ENCODE peak calls at places on chromosome 3, in ten cellular contexts. W, O, N, Y, J, X, T, S, V and G are unnamed samples.
A peak's percentile ranks its signal among the peaks of the same experiment; 100 is the strongest.

GRCh38 chr3:175606650-175607318 is 747.6 kb downstream of the NAALADL2 start:
- DNase-seq in W (no peak), O (no peak), N (no peak), Y (peak; percentile 20), J (peak; percentile 2), X (no peak), T (no peak), S (peak; percentile 14), V (no peak), G (no peak)

GRCh38 chr3:18054625-18055024 is 312.2 kb upstream of the TBC1D5 start:
- DNase-seq in W (no peak), O (no peak), N (no peak), Y (no peak), J (no peak), X (no peak), T (no peak), S (no peak), V (no peak), G (no peak)

GRCh38 chr3:133479895-133480669 is 80.2 kb downstream of the BFSP2 start:
- DNase-seq in W (no peak), O (no peak), N (no peak), Y (no peak), J (no peak), X (no peak), T (no peak), S (no peak), V (no peak), G (peak; percentile 65)

GRCh38 chr3:48435774-48436476 is 4.0 kb downstream of the CCDC51 start:
- DNase-seq in W (peak; percentile 81), O (peak; percentile 88), N (peak; percentile 93), Y (peak; percentile 79), J (peak; percentile 87), X (peak; percentile 82), T (peak; percentile 91), S (peak; percentile 84), V (peak; percentile 83), G (peak; percentile 85)

GRCh38 chr3:55746808-55747413 is 259.8 kb upstream of the WNT5A start:
- DNase-seq in W (peak; percentile 22), O (peak; percentile 33), N (no peak), Y (peak; percentile 17), J (peak; percentile 40), X (no peak), T (no peak), S (peak; percentile 46), V (no peak), G (peak; percentile 5)

GRCh38 chr3:194857459-194858113 is 171.9 kb downstream of the FAM43A start:
- DNase-seq in W (no peak), O (no peak), N (no peak), Y (peak; percentile 67), J (no peak), X (no peak), T (no peak), S (no peak), V (no peak), G (no peak)

GRCh38 chr3:56919137-56919796 is 117.5 kb upstream of the ARHGEF3 start:
- DNase-seq in W (no peak), O (no peak), N (no peak), Y (no peak), J (no peak), X (no peak), T (no peak), S (no peak), V (no peak), G (no peak)

GRCh38 chr3:189580190-189580589 is 51.0 kb upstream of the TP63 start:
- DNase-seq in W (no peak), O (no peak), N (no peak), Y (no peak), J (no peak), X (no peak), T (no peak), S (no peak), V (no peak), G (no peak)

GRCh38 chr3:52249683-52250082 is 4.1 kb downstream of the PPM1M start:
- DNase-seq in W (no peak), O (no peak), N (no peak), Y (no peak), J (no peak), X (no peak), T (no peak), S (no peak), V (no peak), G (no peak)

GRCh38 chr3:156633335-156633734 is 41.1 kb upstream of the TIPARP start:
- DNase-seq in W (peak; percentile 69), O (peak; percentile 86), N (no peak), Y (peak; percentile 77), J (peak; percentile 83), X (no peak), T (no peak), S (peak; percentile 90), V (peak; percentile 80), G (no peak)

GRCh38 chr3:79598594-79598993 is 169.2 kb downstream of the ROBO1 start:
- DNase-seq in W (no peak), O (no peak), N (no peak), Y (no peak), J (peak; percentile 16), X (no peak), T (no peak), S (no peak), V (peak; percentile 8), G (no peak)

GRCh38 chr3:112084980-112085697 is 1.1 kb upstream of the C3orf52 start:
- DNase-seq in W (no peak), O (no peak), N (no peak), Y (no peak), J (no peak), X (no peak), T (peak; percentile 56), S (no peak), V (no peak), G (no peak)

GRCh38 chr3:119295816-119296484 is 1.8 kb downstream of the ARHGAP31 start:
- DNase-seq in W (peak; percentile 60), O (no peak), N (no peak), Y (no peak), J (no peak), X (no peak), T (no peak), S (peak; percentile 73), V (no peak), G (peak; percentile 79)

GRCh38 chr3:119294889-119295769 is 946 bp downstream of the ARHGAP31 start:
- DNase-seq in W (peak; percentile 64), O (peak; percentile 56), N (no peak), Y (peak; percentile 37), J (peak; percentile 35), X (peak; percentile 34), T (peak; percentile 48), S (peak; percentile 70), V (peak; percentile 43), G (peak; percentile 63)

GRCh38 chr3:119298565-119298941 is 4.4 kb downstream of the ARHGAP31 start:
- DNase-seq in W (no peak), O (no peak), N (no peak), Y (no peak), J (no peak), X (no peak), T (no peak), S (no peak), V (no peak), G (no peak)

GRCh38 chr3:119296723-119297122 is 2.5 kb downstream of the ARHGAP31 start:
- DNase-seq in W (no peak), O (no peak), N (no peak), Y (no peak), J (no peak), X (no peak), T (no peak), S (peak; percentile 20), V (no peak), G (no peak)

DNA sequence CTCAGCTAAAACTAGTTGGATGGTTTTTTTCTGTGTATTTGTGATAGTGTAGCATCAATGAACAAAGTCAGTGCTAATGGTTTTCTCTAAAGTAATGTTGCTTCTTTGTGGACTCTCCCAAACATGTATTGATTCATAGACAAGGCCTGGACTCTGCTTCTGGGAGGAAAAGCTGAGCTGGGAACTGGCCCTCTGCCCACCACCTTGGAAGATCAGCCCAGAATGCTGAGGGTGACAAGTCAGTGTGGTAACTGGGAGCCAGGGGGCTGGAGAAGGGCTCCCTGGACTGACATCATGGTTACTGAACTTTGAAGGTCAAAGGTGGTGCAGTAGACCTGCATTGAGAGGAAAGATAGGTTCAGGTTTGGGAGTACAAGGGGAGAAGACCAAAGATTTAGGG is 3.0 kb downstream of the ARHGAP31 start:
- DNase-seq in W (peak; percentile 55), O (peak; percentile 68), N (no peak), Y (peak; percentile 71), J (peak; percentile 67), X (no peak), T (no peak), S (peak; percentile 90), V (peak; percentile 17), G (no peak)
- H3K4me3 ChIP-seq in W (no peak overlapping the region), O (peak overlapping the region; percentile 87), N (peak overlapping the region; percentile 75), Y (no peak overlapping the region), J (no peak overlapping the region), X (no peak overlapping the region), T (no peak overlapping the region), S (peak overlapping the region; percentile 93), V (no peak overlapping the region), G (no peak overlapping the region)

GRCh38 chr3:125212096-125212508 is 446 bp downstream of the SLC12A8 start:
- DNase-seq in W (no peak), O (no peak), N (no peak), Y (no peak), J (no peak), X (no peak), T (no peak), S (no peak), V (no peak), G (no peak)
- H3K4me3 ChIP-seq in W (peak overlapping the region; percentile 43), O (peak overlapping the region; percentile 57), N (peak overlapping the region; percentile 63), Y (peak overlapping the region; percentile 13), J (peak overlapping the region; percentile 47), X (peak overlapping the region; percentile 38), T (peak overlapping the region; percentile 36), S (peak overlapping the region; percentile 55), V (peak overlapping the region; percentile 32), G (no peak overlapping the region)

DNA sequence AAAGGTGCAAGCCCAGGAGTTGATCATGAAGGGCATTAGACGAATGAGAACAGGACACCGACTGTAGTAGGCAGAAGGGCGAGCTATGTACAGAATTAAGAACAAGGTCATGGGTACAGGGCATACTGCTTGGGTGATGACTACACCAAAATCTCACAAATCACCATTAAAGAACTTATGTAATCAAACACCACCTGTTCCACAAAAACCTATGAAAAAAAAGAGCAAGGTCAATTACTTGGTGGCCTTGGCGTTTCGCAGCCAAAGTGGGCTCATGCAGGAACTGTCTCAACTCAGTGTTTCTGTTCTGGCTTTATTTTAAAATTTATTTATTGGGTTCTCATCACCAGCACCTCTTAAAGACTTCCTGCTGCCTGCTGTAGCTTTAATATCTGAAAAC is 2.1 kb downstream of the KAT2B start:
- DNase-seq in W (no peak), O (no peak), N (no peak), Y (no peak), J (no peak), X (no peak), T (no peak), S (no peak), V (no peak), G (no peak)
- H3K4me3 ChIP-seq in W (no peak overlapping the region), O (no peak overlapping the region), N (peak overlapping the region; percentile 92), Y (no peak overlapping the region), J (no peak overlapping the region), X (no peak overlapping the region), T (no peak overlapping the region), S (no peak overlapping the region), V (no peak overlapping the region), G (no peak overlapping the region)

DNA sequence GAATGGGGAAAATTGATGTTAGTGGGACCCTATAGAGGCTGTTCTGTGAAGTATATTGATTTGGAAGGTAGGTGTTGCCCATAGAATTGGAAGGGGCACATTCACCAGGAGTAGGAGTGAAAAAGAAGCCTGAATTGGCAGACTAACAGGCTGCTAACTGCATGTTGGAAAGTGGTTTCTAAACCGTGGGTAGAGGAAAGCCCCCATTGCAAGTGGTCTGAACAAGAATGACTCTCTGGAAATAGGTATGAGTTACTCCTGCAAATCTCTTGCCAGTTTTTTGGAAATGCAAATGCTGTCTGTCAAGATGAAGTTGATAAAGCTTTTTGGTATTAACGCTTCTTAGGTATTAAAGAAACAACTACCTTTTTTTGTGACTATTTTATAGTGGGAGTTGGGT is 3.5 kb downstream of the UBE2E1 start:
- DNase-seq in W (no peak), O (no peak), N (no peak), Y (no peak), J (no peak), X (no peak), T (no peak), S (no peak), V (no peak), G (no peak)
- H3K4me3 ChIP-seq in W (no peak overlapping the region), O (peak overlapping the region; percentile 3), N (peak overlapping the region; percentile 81), Y (no peak overlapping the region), J (no peak overlapping the region), X (peak overlapping the region; percentile 68), T (no peak overlapping the region), S (no peak overlapping the region), V (no peak overlapping the region), G (no peak overlapping the region)